ENCODE peak calls at places on chromosome 2, in six cellular contexts. N is tibial artery, W is fibroblast of pulmonary artery, S is lower leg skin, D is coronary artery, T is OCI-LY7. A is an unnamed sample.

GRCh38 chr2:9191044-9191481 is 15.5 kb upstream of the ASAP2 start:
- DNase-seq in T (no peak), D (peak; percentile 98), W (peak; percentile 95), S (peak; percentile 77), N (peak; percentile 97), A (peak; percentile 96)

GRCh38 chr2:33086400-33087015 is 139.8 kb downstream of the LTBP1 start:
- DNase-seq in N (no peak), T (peak; percentile 81), D (no peak), W (peak; percentile 68), S (no peak), A (no peak)

GRCh38 chr2:157692768-157693167 is 64.1 kb upstream of the ACVR1C start:
- DNase-seq in D (no peak), W (peak; percentile 43), S (no peak), N (no peak), T (no peak), A (no peak)

GRCh38 chr2:205321240-205321639 is 361.1 kb upstream of the NRP2 start:
- DNase-seq in T (no peak), D (no peak), S (no peak), N (no peak), W (peak; percentile 55), A (no peak)

GRCh38 chr2:46431481-46432235 is 47.7 kb upstream of the TMEM247 start:
- DNase-seq in N (no peak), D (no peak), W (peak; percentile 34), T (no peak), S (no peak), A (no peak)

GRCh38 chr2:109380502-109381326 is 233.1 kb downstream of the SEPTIN10 start:
- DNase-seq in N (no peak), S (no peak), T (no peak), W (no peak), D (peak; percentile 55), A (no peak)

GRCh38 chr2:72220170-72220569 is 72.5 kb upstream of the CYP26B1 start:
- DNase-seq in T (peak; percentile 14), D (no peak), N (no peak), W (no peak), S (no peak), A (no peak)

GRCh38 chr2:68558576-68558975 is 84.8 kb upstream of the PROKR1 start:
- DNase-seq in T (no peak), N (no peak), D (no peak), W (no peak), S (no peak), A (no peak)

GRCh38 chr2:226179010-226179409 is 620.6 kb downstream of the IRS1 start:
- DNase-seq in N (no peak), W (no peak), S (no peak), D (no peak), T (no peak), A (no peak)

GRCh38 chr2:180520206-180520605 is 460.2 kb upstream of the UBE2E3 start:
- DNase-seq in W (peak; percentile 38), T (no peak), N (no peak), D (no peak), S (no peak), A (no peak)

GRCh38 chr2:38277245-38278119 is 99.6 kb downstream of the ATL2 start:
- DNase-seq in T (no peak), N (no peak), D (no peak), W (no peak), S (no peak), A (no peak)

GRCh38 chr2:238601433-238602222 is 174.9 kb downstream of the ASB1 start:
- DNase-seq in W (peak; percentile 92), T (no peak), D (no peak), S (peak; percentile 70), N (peak; percentile 65), A (no peak)

GRCh38 chr2:190722061-190722759 is 73.3 kb downstream of the NAB1 start:
- DNase-seq in W (peak; percentile 42), T (no peak), N (no peak), S (no peak), D (no peak), A (no peak)

GRCh38 chr2:127913808-127914457 is 28.2 kb upstream of the AMMECR1L start:
- DNase-seq in D (no peak), W (no peak), S (no peak), N (no peak), T (no peak), A (no peak)

GRCh38 chr2:238203973-238204683 is 633 bp upstream of the ILKAP start:
- DNase-seq in S (no peak), D (no peak), T (peak; percentile 10), W (no peak), N (peak; percentile 68), A (no peak)

GRCh38 chr2:110674620-110675555 is 3.0 kb downstream of the BUB1 start:
- DNase-seq in N (no peak), T (peak; percentile 91), W (peak; percentile 63), S (no peak), D (no peak), A (no peak)

GRCh38 chr2:54572636-54573531 is 116.8 kb downstream of the SPTBN1 start:
- DNase-seq in S (no peak), D (no peak), T (no peak), N (no peak), W (peak; percentile 71), A (no peak)

GRCh38 chr2:104040739-104041138 is 813.2 kb upstream of the POU3F3 start:
- DNase-seq in W (no peak), T (no peak), D (no peak), N (no peak), S (no peak), A (no peak)

GRCh38 chr2:104049433-104049832 is 804.5 kb upstream of the POU3F3 start:
- DNase-seq in S (no peak), T (no peak), W (no peak), N (no peak), D (no peak), A (no peak)

GRCh38 chr2:104046466-104046865 is 807.4 kb upstream of the POU3F3 start:
- DNase-seq in S (no peak), W (no peak), D (no peak), T (no peak), N (no peak), A (no peak)

DNA sequence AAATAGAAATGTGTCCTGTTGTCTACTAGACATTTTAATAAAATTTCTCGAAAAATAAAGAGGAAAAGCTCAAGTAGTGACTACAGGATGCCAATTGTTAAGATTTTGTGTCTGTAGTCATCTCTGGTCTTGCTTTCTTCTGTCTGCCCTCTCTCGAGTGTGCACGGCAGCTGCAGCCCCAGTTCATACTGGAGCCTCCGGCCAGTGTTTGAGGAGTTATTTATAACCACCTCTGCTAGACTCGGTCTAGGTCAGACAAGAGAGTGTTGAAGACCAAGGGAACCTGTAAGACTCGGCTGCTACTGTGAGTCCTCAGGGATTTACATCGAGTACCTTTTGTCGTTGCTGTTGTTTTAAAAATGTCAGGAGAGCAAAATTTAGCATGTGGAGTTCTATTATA is 810.1 kb upstream of the POU3F3 start:
- DNase-seq in N (no peak), D (no peak), W (no peak), T (peak; percentile 21), S (no peak), A (no peak)
- TF ChIP-seq CTCF in N (no peak), D (no peak), W (no peak), T (no peak), S (no peak), A (peak; percentile 29)

DNA sequence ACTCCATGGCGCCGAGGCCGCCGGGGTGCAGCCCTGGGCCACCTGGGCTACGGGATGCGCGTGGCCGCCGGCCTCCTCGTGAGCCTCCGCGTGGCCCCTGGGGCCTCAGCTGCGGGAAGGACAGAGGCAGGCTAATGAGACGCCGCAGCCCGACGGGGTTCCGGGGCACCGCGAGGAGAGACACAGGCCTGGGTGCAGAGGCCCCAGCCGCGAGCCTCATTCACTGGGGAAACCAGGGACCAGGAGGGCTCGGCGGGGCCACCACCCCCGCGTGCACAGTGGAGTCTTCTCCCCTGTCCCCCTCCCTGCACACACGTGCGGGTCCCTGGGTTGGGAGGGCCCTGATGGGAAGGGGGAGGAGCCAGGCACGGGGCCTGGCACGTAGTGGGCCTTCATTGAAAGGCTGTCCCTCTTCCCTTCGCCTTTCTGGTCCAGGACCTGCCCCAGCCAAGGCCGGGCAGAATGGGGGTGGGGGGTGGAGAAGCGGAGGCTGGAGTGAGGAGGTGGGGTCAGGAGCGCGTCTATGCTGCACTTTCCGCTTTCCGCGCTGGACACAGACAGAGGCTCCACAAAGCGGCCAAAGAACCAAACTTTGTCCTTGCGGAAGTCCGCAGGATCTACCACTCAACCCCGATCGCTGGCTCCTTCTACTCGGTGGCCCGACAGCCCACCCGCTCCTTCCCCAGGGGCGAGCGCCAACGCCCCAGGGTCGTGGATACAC is 9.1 kb downstream of the ALPP start:
- DNase-seq in N (no peak), W (no peak), D (no peak), S (no peak), T (no peak), A (peak; percentile 86)
- TF ChIP-seq CTCF in N (no peak), W (no peak), D (no peak), S (no peak), T (no peak), A (no peak)

GRCh38 chr2:221571391-221572179 is 519 bp downstream of the EPHA4 start:
- DNase-seq in W (peak; percentile 38), D (peak; percentile 77), N (peak; percentile 67), S (no peak), T (no peak), A (no peak)

GRCh38 chr2:221569342-221570278 is 2.5 kb downstream of the EPHA4 start:
- DNase-seq in T (no peak), S (no peak), N (no peak), D (no peak), W (no peak), A (no peak)

GRCh38 chr2:221571108-221571390 is 1.1 kb downstream of the EPHA4 start:
- DNase-seq in W (peak; percentile 11), D (no peak), S (no peak), N (no peak), T (no peak), A (no peak)

GRCh38 chr2:221572180-221572820 is at the start of gene EPHA4:
- DNase-seq in W (peak; percentile 87), N (peak; percentile 94), S (peak; percentile 86), T (peak; percentile 83), D (peak; percentile 88), A (no peak)

GRCh38 chr2:221570321-221571107 is 1.6 kb downstream of the EPHA4 start:
- DNase-seq in N (peak; percentile 65), W (peak; percentile 28), S (no peak), D (no peak), T (no peak), A (no peak)
- TF ChIP-seq CTCF in N (no peak), W (peak; percentile 16), S (no peak), D (no peak), T (no peak), A (peak; percentile 74)

GRCh38 chr2:14137643-14138042 is 494.9 kb upstream of the LRATD1 start:
- DNase-seq in S (no peak), D (no peak), T (no peak), N (no peak), W (no peak), A (no peak)

GRCh38 chr2:14140009-14140408 is 492.5 kb upstream of the LRATD1 start:
- DNase-seq in D (no peak), S (no peak), N (no peak), W (no peak), T (no peak), A (no peak)

GRCh38 chr2:14148186-14148585 is 484.3 kb upstream of the LRATD1 start:
- DNase-seq in W (peak; percentile 5), D (no peak), T (no peak), N (no peak), S (no peak), A (no peak)

DNA sequence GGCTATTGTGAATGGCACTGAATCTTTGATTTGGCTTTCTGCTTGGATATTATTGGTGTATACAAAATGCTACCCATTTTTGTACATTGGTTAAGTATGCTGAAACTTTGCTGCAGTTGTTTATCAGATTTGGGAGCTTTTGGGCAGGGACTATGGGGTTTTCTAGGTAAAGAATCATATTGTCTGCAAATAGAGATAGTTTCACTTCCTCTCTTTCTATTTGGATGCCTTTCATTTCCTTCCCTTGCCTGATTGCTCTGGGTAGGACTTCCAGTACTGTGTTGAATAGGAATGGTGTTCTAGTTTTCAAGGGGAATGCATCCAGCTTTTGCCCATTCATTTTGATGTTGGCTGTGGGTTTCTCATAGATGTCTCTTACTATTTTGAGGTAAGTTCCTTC is 489.1 kb upstream of the LRATD1 start:
- DNase-seq in W (no peak), S (no peak), N (no peak), T (peak; percentile 11), D (no peak), A (no peak)
- TF ChIP-seq CTCF in W (no peak), S (no peak), N (no peak), T (no peak), D (no peak), A (no peak)

A was measured in chondrocyte.